ENCODE peak calls at places on chromosomes 7 and 10, in four cellular contexts. One of them, this sample, is unnamed.

GRCh38 chr10:28302668-28303488 is at the start of gene MPP7:
- DNase-seq in aorta: peak; percentile 96
- DNase-seq in sigmoid colon: peak; percentile 98
- DNase-seq in SJSA1: peak; percentile 93
- DNase-seq in this sample: peak; percentile 97

GRCh38 chr10:9596368-9596920 is 1421.2 kb upstream of the CELF2 start:
- DNase-seq in aorta: no peak
- DNase-seq in sigmoid colon: no peak
- DNase-seq in SJSA1: no peak
- DNase-seq in this sample: no peak

GRCh38 chr7:50667338-50667737 is 102.1 kb upstream of the DDC start:
- DNase-seq in aorta: peak; percentile 70
- DNase-seq in sigmoid colon: peak; percentile 65
- DNase-seq in SJSA1: no peak
- DNase-seq in this sample: no peak

GRCh38 chr7:104482362-104483042 is 154.1 kb downstream of the LHFPL3 start:
- DNase-seq in aorta: no peak
- DNase-seq in sigmoid colon: no peak
- DNase-seq in SJSA1: no peak
- DNase-seq in this sample: no peak

GRCh38 chr10:95456486-95456885 is 104.7 kb downstream of the SORBS1 start:
- DNase-seq in aorta: no peak
- DNase-seq in sigmoid colon: no peak
- DNase-seq in SJSA1: no peak
- DNase-seq in this sample: no peak

GRCh38 chr7:114922151-114922651 is 307 bp downstream of the MDFIC start:
- DNase-seq in aorta: peak; percentile 79
- DNase-seq in sigmoid colon: peak; percentile 72
- DNase-seq in SJSA1: peak; percentile 86
- DNase-seq in this sample: peak; percentile 83

GRCh38 chr7:30594055-30594539 is 581 bp upstream of the GARS1 start:
- DNase-seq in aorta: peak; percentile 50
- DNase-seq in sigmoid colon: peak; percentile 71
- DNase-seq in SJSA1: no peak
- DNase-seq in this sample: peak; percentile 69

GRCh38 chr10:15879058-15879457 is 18.8 kb upstream of the MINDY3 start:
- DNase-seq in aorta: no peak
- DNase-seq in sigmoid colon: no peak
- DNase-seq in SJSA1: peak; percentile 23
- DNase-seq in this sample: no peak

GRCh38 chr10:14649739-14650138 is 125.0 kb downstream of the FAM107B start:
- DNase-seq in aorta: no peak
- DNase-seq in sigmoid colon: no peak
- DNase-seq in SJSA1: no peak
- DNase-seq in this sample: no peak

GRCh38 chr10:59895629-59896116 is 10.7 kb downstream of the CCDC6 start:
- DNase-seq in aorta: no peak
- DNase-seq in sigmoid colon: peak; percentile 86
- DNase-seq in SJSA1: no peak
- DNase-seq in this sample: no peak

GRCh38 chr10:10850227-10850626 is 167.4 kb upstream of the CELF2 start:
- DNase-seq in aorta: no peak
- DNase-seq in sigmoid colon: no peak
- DNase-seq in SJSA1: no peak
- DNase-seq in this sample: no peak

GRCh38 chr10:114548662-114549061 is 109.4 kb downstream of the ABLIM1 start:
- DNase-seq in aorta: no peak
- DNase-seq in sigmoid colon: no peak
- DNase-seq in SJSA1: peak; percentile 13
- DNase-seq in this sample: no peak

GRCh38 chr10:72461085-72461484 is 106.4 kb upstream of the DNAJB12 start:
- DNase-seq in aorta: no peak
- DNase-seq in sigmoid colon: no peak
- DNase-seq in SJSA1: no peak
- DNase-seq in this sample: no peak

GRCh38 chr7:6382797-6383196 is 65.0 kb downstream of the DAGLB start:
- DNase-seq in aorta: no peak
- DNase-seq in sigmoid colon: no peak
- DNase-seq in SJSA1: no peak
- DNase-seq in this sample: no peak
- H3K4me1 ChIP-seq in aorta: peaks cover 13% of the 10 kb centered on the region
- H3K4me1 ChIP-seq in sigmoid colon: peaks cover 98% of the 10 kb centered on the region
- H3K4me1 ChIP-seq in SJSA1: peaks cover 34% of the 10 kb centered on the region
- H3K4me1 ChIP-seq in this sample: peaks cover 97% of the 10 kb centered on the region

GRCh38 chr7:149872419-149873073 is 1.2 kb upstream of the ATP6V0E2 start:
- DNase-seq in aorta: peak; percentile 89
- DNase-seq in sigmoid colon: peak; percentile 96
- DNase-seq in SJSA1: peak; percentile 60
- DNase-seq in this sample: peak; percentile 82
- H3K4me1 ChIP-seq in aorta: no peaks in the 10 kb centered on the region
- H3K4me1 ChIP-seq in sigmoid colon: peaks cover 22% of the 10 kb centered on the region
- H3K4me1 ChIP-seq in SJSA1: peaks cover 17% of the 10 kb centered on the region
- H3K4me1 ChIP-seq in this sample: peaks cover 14% of the 10 kb centered on the region

DNA sequence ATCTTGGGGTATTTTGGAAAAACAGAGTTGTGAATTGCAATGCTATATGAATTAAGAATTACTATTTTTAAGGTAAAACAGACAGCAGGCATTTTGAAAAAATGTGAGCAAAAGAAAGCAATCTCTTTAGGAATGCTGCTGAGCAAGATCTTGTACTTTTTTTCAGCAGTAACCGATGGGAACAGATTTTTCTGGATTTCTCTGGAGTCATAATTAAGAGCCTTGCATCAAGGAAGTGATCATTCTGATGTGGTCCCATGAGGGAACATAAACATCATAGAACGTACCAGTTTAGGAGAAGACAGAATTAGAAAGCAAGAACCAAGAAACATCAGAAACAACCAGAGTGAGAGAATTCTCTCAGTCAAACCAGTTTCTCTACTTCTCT is 157.0 kb upstream of the AGR3 start:
- DNase-seq in aorta: no peak
- DNase-seq in sigmoid colon: no peak
- DNase-seq in SJSA1: no peak
- DNase-seq in this sample: no peak
- H3K4me1 ChIP-seq in aorta: no peaks in the 10 kb centered on the region
- H3K4me1 ChIP-seq in sigmoid colon: peaks cover 13% of the 10 kb centered on the region
- H3K4me1 ChIP-seq in SJSA1: peaks cover 67% of the 10 kb centered on the region
- H3K4me1 ChIP-seq in this sample: peaks cover 49% of the 10 kb centered on the region

DNA sequence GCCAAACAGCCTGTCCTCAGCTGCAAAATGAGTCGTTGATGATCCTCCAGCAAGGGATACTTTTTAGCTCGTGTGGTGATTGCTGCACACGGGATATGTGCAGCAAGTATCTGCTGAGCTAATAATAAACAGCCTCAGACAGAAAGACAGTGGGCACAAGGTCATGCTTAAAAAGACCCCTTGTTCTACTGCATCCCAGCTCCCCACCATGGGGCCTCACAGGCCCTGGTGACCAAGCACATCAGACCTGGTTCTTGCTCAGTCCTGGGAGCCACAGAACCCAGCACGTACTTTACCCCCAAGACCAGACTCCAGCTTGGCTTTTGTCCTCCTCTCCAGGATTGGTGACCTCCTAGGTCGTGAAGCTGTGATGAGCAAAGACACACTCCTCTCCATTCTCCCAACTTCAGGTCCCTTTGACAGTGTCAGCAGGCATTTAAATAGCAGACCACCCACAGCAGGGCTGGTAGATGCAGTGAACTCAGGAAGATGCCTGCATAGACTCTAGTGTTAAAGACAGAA is 50.5 kb downstream of the EGFR start:
- DNase-seq in aorta: no peak
- DNase-seq in sigmoid colon: no peak
- DNase-seq in SJSA1: peak; percentile 51
- DNase-seq in this sample: no peak
- H3K4me1 ChIP-seq in aorta: peaks cover 9% of the 10 kb centered on the region
- H3K4me1 ChIP-seq in sigmoid colon: peaks cover 61% of the 10 kb centered on the region
- H3K4me1 ChIP-seq in SJSA1: peaks cover 63% of the 10 kb centered on the region
- H3K4me1 ChIP-seq in this sample: peaks cover 34% of the 10 kb centered on the region

DNA sequence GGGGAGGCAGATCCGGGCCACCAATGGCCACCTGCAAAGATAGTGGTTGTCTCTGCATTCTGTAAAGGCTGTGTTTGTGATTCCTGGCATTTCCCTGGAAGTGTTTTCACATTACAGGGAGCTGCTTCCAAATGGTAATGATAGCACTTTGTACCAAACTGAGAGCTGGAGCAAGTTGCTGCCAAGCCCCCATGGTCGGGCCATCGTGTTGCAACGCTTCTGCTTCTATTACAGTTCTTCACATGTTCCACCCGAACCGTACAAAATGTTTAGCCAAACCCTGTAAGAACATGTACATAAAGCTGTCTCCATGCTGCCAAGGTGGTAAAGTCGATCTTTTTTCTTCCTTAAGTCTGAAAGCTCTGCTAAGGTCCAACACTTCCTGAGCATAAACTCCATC is 397.7 kb upstream of the NFE2L3 start:
- DNase-seq in aorta: no peak
- DNase-seq in sigmoid colon: peak; percentile 92
- DNase-seq in SJSA1: no peak
- DNase-seq in this sample: no peak
- H3K4me1 ChIP-seq in aorta: peaks cover 10% of the 10 kb centered on the region
- H3K4me1 ChIP-seq in sigmoid colon: peaks cover 75% of the 10 kb centered on the region
- H3K4me1 ChIP-seq in SJSA1: peaks cover 5% of the 10 kb centered on the region
- H3K4me1 ChIP-seq in this sample: peaks cover 3% of the 10 kb centered on the region

DNA sequence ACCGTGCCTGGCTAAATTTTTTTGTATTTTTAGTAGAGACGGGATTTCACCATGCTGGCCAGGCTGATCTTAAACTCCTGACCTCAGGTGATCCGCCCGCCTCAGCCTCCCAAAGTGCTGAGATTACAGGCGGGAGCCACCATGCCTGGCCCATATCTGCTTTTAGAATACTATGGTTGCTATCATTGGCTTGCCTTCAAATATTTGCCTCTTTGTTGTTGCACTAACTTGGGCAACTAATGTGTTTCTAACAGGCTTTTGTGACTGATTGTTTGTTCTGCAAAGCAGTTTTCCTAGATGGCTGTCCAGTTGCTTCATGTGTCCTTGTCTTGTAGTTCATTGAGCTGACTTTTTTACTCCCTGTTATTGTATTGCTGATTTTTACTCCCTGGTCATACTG is 9.7 kb downstream of the VDAC2 start:
- DNase-seq in aorta: no peak
- DNase-seq in sigmoid colon: peak; percentile 12
- DNase-seq in SJSA1: no peak
- DNase-seq in this sample: no peak
- H3K4me1 ChIP-seq in aorta: peaks cover 4% of the 10 kb centered on the region
- H3K4me1 ChIP-seq in sigmoid colon: peaks cover 39% of the 10 kb centered on the region
- H3K4me1 ChIP-seq in SJSA1: peaks cover 23% of the 10 kb centered on the region
- H3K4me1 ChIP-seq in this sample: peaks cover 34% of the 10 kb centered on the region

GRCh38 chr10:47412177-47412730 is 28.2 kb upstream of the ZNF488 start:
- DNase-seq in aorta: no peak
- DNase-seq in sigmoid colon: no peak
- DNase-seq in SJSA1: no peak
- DNase-seq in this sample: no peak

GRCh38 chr10:47410862-47411261 is 26.8 kb upstream of the ZNF488 start:
- DNase-seq in aorta: no peak
- DNase-seq in sigmoid colon: no peak
- DNase-seq in SJSA1: no peak
- DNase-seq in this sample: no peak

GRCh38 chr10:47414227-47414592 is 30.1 kb upstream of the ZNF488 start:
- DNase-seq in aorta: no peak
- DNase-seq in sigmoid colon: no peak
- DNase-seq in SJSA1: no peak
- DNase-seq in this sample: no peak

GRCh38 chr10:47413531-47414226 is 29.6 kb upstream of the ZNF488 start:
- DNase-seq in aorta: no peak
- DNase-seq in sigmoid colon: no peak
- DNase-seq in SJSA1: no peak
- DNase-seq in this sample: no peak

GRCh38 chr10:47412869-47413268 is 28.8 kb upstream of the ZNF488 start:
- DNase-seq in aorta: no peak
- DNase-seq in sigmoid colon: no peak
- DNase-seq in SJSA1: peak; percentile 36
- DNase-seq in this sample: no peak
- H3K4me1 ChIP-seq in aorta: no peaks in the 10 kb centered on the region
- H3K4me1 ChIP-seq in sigmoid colon: no peaks in the 10 kb centered on the region
- H3K4me1 ChIP-seq in SJSA1: peaks cover 30% of the 10 kb centered on the region
- H3K4me1 ChIP-seq in this sample: no peaks in the 10 kb centered on the region

DNA sequence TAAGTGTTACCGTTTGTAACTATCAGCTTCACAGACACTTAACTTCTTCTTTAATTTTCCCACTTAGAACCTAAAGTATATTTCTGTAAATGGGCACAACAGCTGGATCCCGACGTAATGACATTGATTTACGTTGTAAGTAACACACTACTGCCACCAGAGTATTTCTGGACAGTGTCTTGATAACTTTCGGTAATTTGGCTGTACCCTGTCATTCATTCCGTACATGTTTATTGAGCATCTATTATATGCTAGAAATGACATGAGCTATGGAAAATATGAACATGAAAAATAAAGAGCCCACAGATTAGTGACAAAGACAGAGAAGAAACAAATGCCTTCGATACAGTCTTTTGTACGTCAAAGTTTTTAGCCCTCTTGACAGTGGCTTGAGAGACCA is 291.4 kb downstream of the CCDC3 start:
- DNase-seq in aorta: no peak
- DNase-seq in sigmoid colon: no peak
- DNase-seq in SJSA1: no peak
- DNase-seq in this sample: no peak
- H3K4me1 ChIP-seq in aorta: peaks cover 9% of the 10 kb centered on the region
- H3K4me1 ChIP-seq in sigmoid colon: peaks cover 63% of the 10 kb centered on the region
- H3K4me1 ChIP-seq in SJSA1: peaks cover 54% of the 10 kb centered on the region
- H3K4me1 ChIP-seq in this sample: peaks cover 30% of the 10 kb centered on the region

DNA sequence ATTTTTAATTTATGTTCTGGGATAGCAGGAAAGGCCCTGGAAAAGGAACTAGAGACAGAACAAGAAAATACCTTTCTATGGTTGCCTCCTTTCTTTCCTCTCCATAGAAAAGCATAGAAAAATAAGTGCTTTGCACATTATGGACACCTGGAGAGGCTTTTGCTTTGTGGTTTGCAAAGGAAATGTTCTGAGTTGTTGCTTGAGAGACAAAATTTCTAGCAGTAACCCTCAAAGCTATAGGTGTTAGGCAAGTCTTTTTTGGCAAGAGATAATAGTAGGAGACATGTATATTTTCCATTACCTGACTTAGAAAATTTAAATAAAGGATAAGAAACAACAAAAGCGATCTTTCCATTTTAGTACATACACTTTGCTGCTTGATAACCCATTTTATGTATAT is 378.6 kb upstream of the PRKCQ start:
- DNase-seq in aorta: no peak
- DNase-seq in sigmoid colon: no peak
- DNase-seq in SJSA1: no peak
- DNase-seq in this sample: no peak
- H3K4me1 ChIP-seq in aorta: no peaks in the 10 kb centered on the region
- H3K4me1 ChIP-seq in sigmoid colon: peaks cover 2% of the 10 kb centered on the region
- H3K4me1 ChIP-seq in SJSA1: no peaks in the 10 kb centered on the region
- H3K4me1 ChIP-seq in this sample: no peaks in the 10 kb centered on the region